ENCODE peak calls at places on chromosomes 16 and 17, in four cellular contexts. One of them, this sample, is unnamed.

GRCh38 chr16:72612271-72612670 is 435.7 kb downstream of the ZFHX3 start:
- DNase-seq in brain microvascular endothelial cell: no peak
- DNase-seq in suprapubic skin: no peak
- DNase-seq in gastrocnemius medialis: no peak
- DNase-seq in this sample: no peak

GRCh38 chr17:6523330-6523729 is 33.0 kb downstream of the PITPNM3 start:
- DNase-seq in gastrocnemius medialis: no peak
- DNase-seq in suprapubic skin: no peak
- DNase-seq in brain microvascular endothelial cell: no peak
- DNase-seq in this sample: no peak

GRCh38 chr17:63350364-63350763 is 95.7 kb downstream of the CYB561 start:
- DNase-seq in suprapubic skin: no peak
- DNase-seq in gastrocnemius medialis: no peak
- DNase-seq in brain microvascular endothelial cell: no peak
- DNase-seq in this sample: no peak

GRCh38 chr17:18182978-18183333 is 672 bp upstream of the ALKBH5 start:
- DNase-seq in gastrocnemius medialis: peak
- DNase-seq in suprapubic skin: peak
- DNase-seq in brain microvascular endothelial cell: no peak
- DNase-seq in this sample: peak

GRCh38 chr17:77322284-77322533 is 181.4 kb downstream of the SEC14L1 start:
- DNase-seq in gastrocnemius medialis: no peak
- DNase-seq in brain microvascular endothelial cell: no peak
- DNase-seq in suprapubic skin: no peak
- DNase-seq in this sample: no peak

GRCh38 chr17:12727881-12728280 is 61.4 kb upstream of the ARHGAP44 start:
- DNase-seq in suprapubic skin: no peak
- DNase-seq in gastrocnemius medialis: no peak
- DNase-seq in brain microvascular endothelial cell: peak
- DNase-seq in this sample: no peak

GRCh38 chr17:21165922-21166598 is 39.3 kb downstream of the DHRS7B start:
- DNase-seq in brain microvascular endothelial cell: no peak
- DNase-seq in suprapubic skin: peak
- DNase-seq in gastrocnemius medialis: peak
- DNase-seq in this sample: no peak

GRCh38 chr17:68365469-68365868 is 74.2 kb downstream of the ARSG start:
- DNase-seq in gastrocnemius medialis: no peak
- DNase-seq in brain microvascular endothelial cell: no peak
- DNase-seq in suprapubic skin: no peak
- DNase-seq in this sample: no peak

GRCh38 chr16:54266363-54266955 is 20.1 kb downstream of the IRX3 start:
- DNase-seq in gastrocnemius medialis: no peak
- DNase-seq in suprapubic skin: peak
- DNase-seq in brain microvascular endothelial cell: no peak
- DNase-seq in this sample: peak

GRCh38 chr16:15051387-15051951 is 4.4 kb downstream of the NTAN1 start:
- DNase-seq in suprapubic skin: no peak
- DNase-seq in brain microvascular endothelial cell: no peak
- DNase-seq in gastrocnemius medialis: no peak
- DNase-seq in this sample: no peak

GRCh38 chr17:34487616-34488015 is 91.8 kb upstream of the TMEM132E start:
- DNase-seq in gastrocnemius medialis: no peak
- DNase-seq in brain microvascular endothelial cell: no peak
- DNase-seq in suprapubic skin: no peak
- DNase-seq in this sample: no peak

GRCh38 chr17:29219378-29220047 is 27.1 kb upstream of the CRYBA1 start:
- DNase-seq in brain microvascular endothelial cell: peak
- DNase-seq in suprapubic skin: peak
- DNase-seq in gastrocnemius medialis: peak
- DNase-seq in this sample: peak

GRCh38 chr17:28404812-28405570 is 1.0 kb downstream of the SLC46A1 start:
- DNase-seq in suprapubic skin: no peak
- DNase-seq in brain microvascular endothelial cell: no peak
- DNase-seq in gastrocnemius medialis: no peak
- DNase-seq in this sample: no peak

GRCh38 chr16:85675528-85675927 is 13.2 kb downstream of the GINS2 start:
- DNase-seq in suprapubic skin: no peak
- DNase-seq in gastrocnemius medialis: no peak
- DNase-seq in brain microvascular endothelial cell: peak
- DNase-seq in this sample: no peak

GRCh38 chr16:87407511-87408112 is 15.5 kb downstream of the MAP1LC3B start:
- DNase-seq in gastrocnemius medialis: peak
- DNase-seq in brain microvascular endothelial cell: no peak
- DNase-seq in suprapubic skin: peak
- DNase-seq in this sample: peak

GRCh38 chr17:30600830-30601494 is 123.8 kb downstream of the GOSR1 start:
- DNase-seq in brain microvascular endothelial cell: no peak
- DNase-seq in suprapubic skin: no peak
- DNase-seq in gastrocnemius medialis: no peak
- DNase-seq in this sample: no peak

GRCh38 chr16:19766988-19767387 is 48.9 kb downstream of the IQCK start:
- DNase-seq in brain microvascular endothelial cell: no peak
- DNase-seq in suprapubic skin: no peak
- DNase-seq in gastrocnemius medialis: no peak
- DNase-seq in this sample: no peak

GRCh38 chr16:30028438-30029093 is 2.5 kb downstream of the TLCD3B start:
- DNase-seq in brain microvascular endothelial cell: no peak
- DNase-seq in suprapubic skin: no peak
- DNase-seq in gastrocnemius medialis: peak
- DNase-seq in this sample: no peak

GRCh38 chr17:78131172-78132085 is 858 bp downstream of the TMC8 start:
- DNase-seq in suprapubic skin: peak
- DNase-seq in brain microvascular endothelial cell: no peak
- DNase-seq in gastrocnemius medialis: no peak
- DNase-seq in this sample: peak

GRCh38 chr17:72145972-72146755 is 25.3 kb downstream of the SOX9 start:
- DNase-seq in brain microvascular endothelial cell: no peak
- DNase-seq in suprapubic skin: no peak
- DNase-seq in gastrocnemius medialis: no peak
- DNase-seq in this sample: no peak

GRCh38 chr17:83200231-83200699 is 120.9 kb downstream of the METRNL start:
- DNase-seq in gastrocnemius medialis: peak
- DNase-seq in suprapubic skin: peak
- DNase-seq in brain microvascular endothelial cell: peak
- DNase-seq in this sample: peak

GRCh38 chr16:81432899-81433560 is 11.6 kb upstream of the CMIP start:
- DNase-seq in suprapubic skin: no peak
- DNase-seq in brain microvascular endothelial cell: no peak
- DNase-seq in gastrocnemius medialis: no peak
- DNase-seq in this sample: peak

GRCh38 chr17:62968445-62968923 is 2.4 kb downstream of the TANC2 start:
- DNase-seq in brain microvascular endothelial cell: peak
- DNase-seq in suprapubic skin: no peak
- DNase-seq in gastrocnemius medialis: no peak
- DNase-seq in this sample: peak

GRCh38 chr17:333626-334396 is 18.8 kb downstream of the RPH3AL start:
- DNase-seq in suprapubic skin: peak
- DNase-seq in gastrocnemius medialis: peak
- DNase-seq in brain microvascular endothelial cell: peak
- DNase-seq in this sample: no peak

GRCh38 chr17:45341389-45342158 is 24.8 kb upstream of the MAP3K14 start:
- DNase-seq in brain microvascular endothelial cell: peak
- DNase-seq in suprapubic skin: no peak
- DNase-seq in gastrocnemius medialis: peak
- DNase-seq in this sample: no peak

GRCh38 chr16:88010971-88011483 is 59.8 kb downstream of the BANP start:
- DNase-seq in gastrocnemius medialis: no peak
- DNase-seq in suprapubic skin: no peak
- DNase-seq in brain microvascular endothelial cell: no peak
- DNase-seq in this sample: no peak

GRCh38 chr16:78130083-78130608 is 30.7 kb downstream of the WWOX start:
- DNase-seq in brain microvascular endothelial cell: no peak
- DNase-seq in suprapubic skin: no peak
- DNase-seq in gastrocnemius medialis: no peak
- DNase-seq in this sample: no peak

GRCh38 chr17:3695723-3696411 is at the start of gene P2RX5:
- DNase-seq in suprapubic skin: no peak
- DNase-seq in brain microvascular endothelial cell: no peak
- DNase-seq in gastrocnemius medialis: peak
- DNase-seq in this sample: peak

GRCh38 chr16:70694517-70695218 is 8.8 kb upstream of the MTSS2 start:
- DNase-seq in suprapubic skin: no peak
- DNase-seq in gastrocnemius medialis: no peak
- DNase-seq in brain microvascular endothelial cell: no peak
- DNase-seq in this sample: no peak

GRCh38 chr16:58236831-58237230 is 38.9 kb upstream of the CSNK2A2 start:
- DNase-seq in brain microvascular endothelial cell: no peak
- DNase-seq in suprapubic skin: no peak
- DNase-seq in gastrocnemius medialis: no peak
- DNase-seq in this sample: no peak

GRCh38 chr16:7506363-7506762 is 173.7 kb downstream of the RBFOX1 start:
- DNase-seq in suprapubic skin: no peak
- DNase-seq in brain microvascular endothelial cell: no peak
- DNase-seq in gastrocnemius medialis: no peak
- DNase-seq in this sample: no peak

GRCh38 chr17:45848868-45849535 is 4.3 kb downstream of the SPPL2C start:
- DNase-seq in gastrocnemius medialis: peak
- DNase-seq in brain microvascular endothelial cell: no peak
- DNase-seq in suprapubic skin: no peak
- DNase-seq in this sample: no peak

GRCh38 chr17:51425793-51426192 is 165.4 kb downstream of the UTP18 start:
- DNase-seq in gastrocnemius medialis: no peak
- DNase-seq in suprapubic skin: no peak
- DNase-seq in brain microvascular endothelial cell: no peak
- DNase-seq in this sample: no peak

GRCh38 chr17:51428668-51429486 is 168.5 kb downstream of the UTP18 start:
- DNase-seq in gastrocnemius medialis: no peak
- DNase-seq in suprapubic skin: no peak
- DNase-seq in brain microvascular endothelial cell: no peak
- DNase-seq in this sample: no peak

GRCh38 chr17:51430581-51430980 is 170.2 kb downstream of the UTP18 start:
- DNase-seq in brain microvascular endothelial cell: no peak
- DNase-seq in suprapubic skin: no peak
- DNase-seq in gastrocnemius medialis: no peak
- DNase-seq in this sample: no peak

GRCh38 chr17:51423421-51424160 is 163.2 kb downstream of the UTP18 start:
- DNase-seq in suprapubic skin: no peak
- DNase-seq in brain microvascular endothelial cell: no peak
- DNase-seq in gastrocnemius medialis: no peak
- DNase-seq in this sample: no peak

DNA sequence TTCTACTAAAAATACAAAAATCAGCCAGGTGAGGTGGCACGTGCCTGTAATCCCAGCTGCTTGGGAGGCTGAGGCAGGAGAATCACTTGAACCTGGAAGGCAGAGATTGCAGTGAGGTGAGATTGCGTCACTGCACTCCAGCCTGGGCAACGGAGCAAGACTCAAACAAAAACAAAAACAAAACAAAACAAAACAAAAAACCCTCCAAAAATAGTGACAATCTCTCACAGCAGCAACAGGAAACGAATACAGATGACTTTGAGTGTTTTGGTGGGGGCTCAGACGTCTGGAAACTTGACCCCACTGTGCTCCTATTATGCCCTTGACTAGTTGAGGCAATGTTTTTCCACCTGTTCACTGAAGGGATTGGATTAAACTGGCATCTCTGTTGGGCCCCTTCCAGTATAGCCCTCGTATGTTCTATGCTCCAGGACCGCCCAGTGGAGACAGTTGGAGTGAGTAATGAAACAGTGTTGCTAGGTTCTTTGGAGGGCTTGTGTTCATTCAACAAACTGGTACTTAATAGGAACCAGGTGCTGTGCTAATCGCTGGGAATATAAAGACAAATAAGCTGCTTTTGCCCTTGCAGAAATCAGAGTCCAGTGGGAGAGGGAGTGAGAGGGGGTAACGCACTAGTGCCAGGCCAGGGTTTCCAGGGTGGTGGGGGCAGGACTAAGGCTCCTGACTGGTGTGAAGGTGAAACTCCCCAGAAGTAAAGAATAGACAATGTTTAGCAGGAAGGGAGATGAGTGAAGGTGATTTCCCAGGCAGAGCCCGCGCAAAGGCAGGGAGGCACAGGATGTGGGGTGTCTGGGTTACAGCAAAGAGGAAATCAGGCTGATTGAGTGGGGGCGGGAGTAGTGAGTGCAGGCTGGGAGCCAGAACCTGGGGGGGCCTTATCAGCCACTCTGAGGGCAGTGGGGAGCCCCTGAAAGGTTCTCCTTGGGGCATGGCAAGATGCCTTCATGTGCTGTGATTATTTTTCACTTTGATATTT is 167.2 kb downstream of the UTP18 start:
- DNase-seq in suprapubic skin: no peak
- DNase-seq in gastrocnemius medialis: no peak
- DNase-seq in brain microvascular endothelial cell: no peak
- DNase-seq in this sample: no peak
- H3K27ac ChIP-seq in suprapubic skin: no peak
- H3K27ac ChIP-seq in gastrocnemius medialis: no peak
- H3K27ac ChIP-seq in brain microvascular endothelial cell: no peak
- H3K27ac ChIP-seq in this sample: no peak

GRCh38 chr17:57368637-57369336 is 112.5 kb downstream of the MSI2 start:
- DNase-seq in suprapubic skin: no peak
- DNase-seq in gastrocnemius medialis: no peak
- DNase-seq in brain microvascular endothelial cell: no peak
- DNase-seq in this sample: no peak
- H3K27ac ChIP-seq in suprapubic skin: no peak
- H3K27ac ChIP-seq in gastrocnemius medialis: peak
- H3K27ac ChIP-seq in brain microvascular endothelial cell: no peak
- H3K27ac ChIP-seq in this sample: no peak

DNA sequence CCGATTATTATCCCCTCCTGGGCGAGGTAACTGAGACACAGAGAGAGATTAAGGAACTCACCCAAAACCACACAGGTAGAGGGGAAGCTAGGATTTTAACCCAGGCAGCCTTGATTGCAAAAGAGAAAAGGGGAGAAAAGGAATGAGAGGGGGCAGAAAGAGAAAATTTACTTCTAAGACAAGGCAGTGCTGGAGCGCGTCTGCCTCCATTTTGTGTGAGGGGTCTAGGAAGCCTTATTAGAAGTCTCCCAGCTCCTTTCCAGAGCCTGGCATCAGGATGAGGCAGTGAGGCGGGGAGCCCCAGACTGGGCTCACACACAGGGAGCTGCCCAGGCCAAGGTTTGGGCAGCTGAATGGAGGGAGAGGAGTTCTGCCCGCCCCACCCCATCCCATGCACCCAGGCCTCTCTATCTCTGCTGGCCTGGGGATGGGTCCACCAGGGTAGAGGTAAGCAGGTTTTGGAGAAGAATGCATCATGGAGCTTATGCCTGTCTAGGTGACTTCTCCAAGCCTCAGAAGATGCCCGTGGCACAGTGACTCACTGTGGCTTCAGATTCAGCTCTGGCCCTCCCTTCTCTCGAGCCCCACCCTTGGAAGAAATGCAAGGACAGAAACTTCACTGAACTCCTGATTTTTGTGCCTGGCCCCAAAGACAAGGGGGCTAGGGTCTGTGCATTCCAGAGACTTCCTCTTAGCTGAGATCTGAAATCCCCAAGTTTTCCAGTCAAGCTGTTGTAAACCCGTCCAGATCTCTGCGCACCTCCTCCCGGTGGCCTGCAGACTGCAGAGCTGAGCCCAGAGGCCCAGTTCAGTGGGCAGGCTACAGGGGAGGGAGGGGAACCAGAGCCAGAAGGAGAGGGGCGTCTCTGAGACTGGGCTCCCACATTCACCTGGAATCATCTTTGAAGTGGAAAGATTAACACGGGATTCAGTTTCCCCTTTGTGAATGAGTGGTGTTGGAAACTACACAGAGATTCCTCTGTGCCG is 95.1 kb upstream of the CDH5 start:
- DNase-seq in suprapubic skin: no peak
- DNase-seq in brain microvascular endothelial cell: no peak
- DNase-seq in gastrocnemius medialis: no peak
- DNase-seq in this sample: no peak
- H3K27ac ChIP-seq in suprapubic skin: no peak
- H3K27ac ChIP-seq in brain microvascular endothelial cell: no peak
- H3K27ac ChIP-seq in gastrocnemius medialis: no peak
- H3K27ac ChIP-seq in this sample: no peak

GRCh38 chr17:51818777-51819176 is 339.7 kb downstream of the CA10 start:
- DNase-seq in brain microvascular endothelial cell: no peak
- DNase-seq in gastrocnemius medialis: no peak
- DNase-seq in suprapubic skin: no peak
- DNase-seq in this sample: no peak
- H3K27ac ChIP-seq in brain microvascular endothelial cell: no peak
- H3K27ac ChIP-seq in gastrocnemius medialis: no peak
- H3K27ac ChIP-seq in suprapubic skin: no peak
- H3K27ac ChIP-seq in this sample: no peak